ENCODE peak calls at places on chromosomes 13 and 19, in five cellular contexts. P is tibial nerve, B is spleen, F is breast epithelium, Q is suprapubic skin. N is an unnamed sample.

GRCh38 chr13:94674609-94675348 is 37.6 kb downstream of the SOX21 start:
- DNase-seq in P (no peak), B (no peak), F (no peak), Q (no peak), N (no peak)

GRCh38 chr13:46181799-46182490 is at the start of gene LCP1:
- DNase-seq in P (no peak), B (peak; percentile 87), F (no peak), Q (no peak), N (no peak)

GRCh38 chr19:29587059-29587458 is 19.0 kb upstream of the POP4 start:
- DNase-seq in P (no peak), B (no peak), F (peak; percentile 15), Q (no peak), N (no peak)

GRCh38 chr19:30159636-30160035 is 212.5 kb upstream of the ZNF536 start:
- DNase-seq in P (no peak), B (no peak), F (no peak), Q (peak; percentile 47), N (no peak)

GRCh38 chr19:34667349-34668076 is 9.4 kb downstream of the SCGB2B2 start:
- DNase-seq in P (no peak), B (no peak), F (no peak), Q (no peak), N (no peak)

GRCh38 chr19:35692010-35692409 is 12.3 kb upstream of the ZBTB32 start:
- DNase-seq in P (no peak), B (no peak), F (no peak), Q (no peak), N (no peak)

GRCh38 chr19:892243-892996 is 567 bp downstream of the MED16 start:
- DNase-seq in P (no peak), B (no peak), F (no peak), Q (no peak), N (no peak)

GRCh38 chr19:41641879-41642485 is 15.1 kb upstream of the CEACAM4 start:
- DNase-seq in P (peak; percentile 30), B (no peak), F (no peak), Q (no peak), N (no peak)

GRCh38 chr13:113991191-113991669 is 17.4 kb upstream of the C13orf46 start:
- DNase-seq in P (no peak), B (peak; percentile 11), F (no peak), Q (peak; percentile 43), N (no peak)

GRCh38 chr13:49308104-49308875 is 60.6 kb downstream of the CDADC1 start:
- DNase-seq in P (peak; percentile 83), B (no peak), F (peak; percentile 68), Q (peak; percentile 90), N (peak; percentile 93)

GRCh38 chr13:37968555-37968954 is 99.0 kb upstream of the TRPC4 start:
- DNase-seq in P (no peak), B (no peak), F (no peak), Q (no peak), N (no peak)

GRCh38 chr13:77345150-77345780 is 18.4 kb upstream of the MYCBP2 start:
- DNase-seq in P (no peak), B (no peak), F (no peak), Q (no peak), N (no peak)

GRCh38 chr19:1080360-1081161 is 13.6 kb downstream of the ARHGAP45 start:
- DNase-seq in P (no peak), B (peak; percentile 82), F (no peak), Q (no peak), N (no peak)

GRCh38 chr19:28656644-28657043 is 556.3 kb downstream of the UQCRFS1 start:
- DNase-seq in P (no peak), B (no peak), F (no peak), Q (no peak), N (no peak)

GRCh38 chr19:45581576-45581975 is 3.0 kb downstream of the OPA3 start:
- DNase-seq in P (no peak), B (no peak), F (no peak), Q (no peak), N (no peak)
- H3K4me3 ChIP-seq in P (no peak overlapping the region), B (no peak overlapping the region), F (no peak overlapping the region), Q (no peak overlapping the region), N (no peak overlapping the region)

GRCh38 chr19:40247178-40247577 is 20.7 kb upstream of the CCNP start:
- DNase-seq in P (no peak), B (no peak), F (no peak), Q (no peak), N (no peak)
- TF ChIP-seq POLR2A in P (no peak), B (no peak), F (no peak), Q (no peak), N (no peak)

DNA sequence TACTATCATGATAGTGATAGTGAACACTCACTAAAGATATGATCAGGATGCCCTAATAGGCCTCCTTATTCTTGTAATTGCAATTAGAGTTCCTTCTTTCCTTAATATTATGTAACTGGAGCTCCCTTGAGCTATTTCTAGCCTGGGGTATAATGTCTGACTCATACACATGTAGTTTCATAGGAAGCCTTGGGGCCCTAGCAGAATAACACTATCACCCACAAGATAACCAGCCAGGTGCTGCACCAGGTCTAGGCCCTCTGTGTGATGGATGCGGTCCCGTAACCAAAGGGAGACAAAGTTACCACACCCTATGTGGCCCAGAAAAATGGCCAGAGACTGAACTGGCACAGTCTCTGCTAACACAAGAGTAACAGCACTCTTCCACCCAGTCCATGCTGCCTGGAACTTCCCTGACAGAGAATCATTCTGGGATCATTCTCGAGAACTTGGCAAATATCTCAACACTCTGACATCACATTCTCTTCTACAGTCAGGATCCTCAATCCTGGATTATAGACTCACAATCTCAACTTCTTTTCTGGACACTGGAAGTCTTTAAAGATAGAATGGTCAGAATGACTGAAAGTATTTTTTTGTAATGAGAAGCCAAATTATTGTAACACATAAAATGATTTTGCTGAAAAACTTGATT is 32.6 kb upstream of the IGFL4 start:
- DNase-seq in P (no peak), B (no peak), F (no peak), Q (no peak), N (no peak)
- H3K27me3 ChIP-seq in P (peaks cover 2% of the 10 kb centered on the region), B (peaks cover 82% of the 10 kb centered on the region), F (peaks cover 10% of the 10 kb centered on the region), Q (peaks cover 64% of the 10 kb centered on the region), N (no peaks in the 10 kb centered on the region)

DNA sequence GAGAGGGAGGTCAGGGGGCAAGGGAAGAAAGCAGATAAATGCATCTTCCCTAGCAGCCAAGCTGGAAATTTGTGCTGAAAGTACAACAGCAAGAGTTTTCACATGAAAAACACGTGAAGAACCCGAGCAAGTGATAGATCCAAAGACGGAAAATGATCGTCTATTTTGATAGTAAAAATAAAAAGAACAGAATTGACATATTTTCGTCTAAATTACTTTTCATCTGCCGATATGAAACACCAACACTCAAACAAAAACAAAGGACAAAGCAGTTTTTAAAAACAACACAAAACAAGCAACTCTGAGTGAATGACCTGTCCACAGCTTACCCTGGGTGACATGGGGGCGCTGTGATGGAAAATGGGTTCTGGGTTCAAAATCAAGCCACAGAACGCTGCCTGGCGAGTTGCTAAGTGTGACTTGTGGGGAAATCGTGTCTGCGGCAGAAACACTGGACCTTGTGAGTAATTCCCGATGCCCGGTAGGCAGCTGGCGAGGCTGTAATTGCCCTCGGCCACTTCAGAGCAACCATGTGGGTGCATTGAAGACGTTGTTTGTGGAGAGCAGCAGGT is 7.3 kb downstream of the SOX1 start:
- DNase-seq in P (no peak), B (no peak), F (no peak), Q (no peak), N (no peak)
- H3K4me3 ChIP-seq in P (no peak overlapping the region), B (no peak overlapping the region), F (no peak overlapping the region), Q (no peak overlapping the region), N (no peak overlapping the region)

DNA sequence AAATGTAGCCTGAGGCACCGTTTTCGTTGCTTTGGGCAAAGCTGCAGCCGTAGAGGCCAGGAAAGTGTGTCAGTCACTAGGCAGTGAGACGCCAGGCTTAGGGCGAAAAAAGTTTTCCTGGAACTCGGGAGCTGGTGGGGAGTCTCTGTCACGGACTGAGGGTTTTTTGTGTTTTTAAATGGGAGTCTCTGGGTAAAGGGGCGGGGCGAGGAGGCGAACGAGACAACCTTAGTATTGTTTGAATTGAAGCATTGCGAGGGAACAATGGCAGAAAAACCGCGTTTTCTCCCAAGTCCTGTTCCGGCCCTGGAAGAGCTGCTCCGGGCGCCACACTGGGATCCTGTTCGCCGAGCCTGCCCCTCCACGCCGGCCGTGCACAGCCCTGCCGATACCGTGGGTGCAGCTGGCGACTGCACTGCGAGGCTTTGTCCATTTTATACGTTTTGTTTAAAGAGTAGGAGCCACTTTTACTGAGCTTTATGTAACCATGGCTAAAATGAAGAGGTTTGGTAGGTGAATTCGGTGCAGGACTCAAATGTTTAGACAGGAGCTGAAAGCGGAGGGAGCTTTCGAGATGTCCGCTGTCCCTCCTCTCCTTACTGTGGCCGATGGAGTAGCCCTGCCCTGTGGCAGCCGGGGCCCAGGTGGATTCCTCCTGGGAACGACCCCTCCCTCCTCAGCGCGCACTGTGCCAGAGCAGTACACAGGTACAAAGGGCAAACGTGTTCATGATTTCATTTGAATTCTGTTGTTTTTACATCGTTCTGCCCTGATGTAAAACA is 1.5 kb downstream of the COL4A2 start:
- DNase-seq in P (no peak), B (no peak), F (no peak), Q (peak; percentile 72), N (peak; percentile 44)
- TF ChIP-seq POLR2A in P (peak; percentile 25), B (no peak), F (no peak), Q (no peak), N (no peak)

GRCh38 chr19:14972676-14973075 is 7.0 kb downstream of the SLC1A6 start:
- DNase-seq in P (no peak), B (no peak), F (no peak), Q (no peak), N (no peak)
- H3K27me3 ChIP-seq in P (no peaks in the 10 kb centered on the region), B (peaks cover 21% of the 10 kb centered on the region), F (peaks cover 7% of the 10 kb centered on the region), Q (peaks cover 24% of the 10 kb centered on the region), N (no peaks in the 10 kb centered on the region)

GRCh38 chr19:48248081-48248833 is 7.5 kb downstream of the CARD8 start:
- DNase-seq in P (no peak), B (no peak), F (no peak), Q (no peak), N (no peak)

GRCh38 chr19:48250290-48251025 is 5.3 kb downstream of the CARD8 start:
- DNase-seq in P (no peak), B (no peak), F (no peak), Q (no peak), N (no peak)

GRCh38 chr19:48247212-48247611 is 8.5 kb downstream of the CARD8 start:
- DNase-seq in P (no peak), B (no peak), F (no peak), Q (no peak), N (no peak)

GRCh38 chr19:48252625-48253024 is 3.1 kb downstream of the CARD8 start:
- DNase-seq in P (no peak), B (no peak), F (no peak), Q (no peak), N (no peak)

GRCh38 chr19:48249502-48250014 is 6.2 kb downstream of the CARD8 start:
- DNase-seq in P (no peak), B (peak; percentile 91), F (no peak), Q (no peak), N (peak; percentile 49)
- H3K4me3 ChIP-seq in P (peak overlapping the region; percentile 40), B (peak overlapping the region; percentile 61), F (peak overlapping the region; percentile 37), Q (peak overlapping the region; percentile 39), N (peak overlapping the region; percentile 15)

DNA sequence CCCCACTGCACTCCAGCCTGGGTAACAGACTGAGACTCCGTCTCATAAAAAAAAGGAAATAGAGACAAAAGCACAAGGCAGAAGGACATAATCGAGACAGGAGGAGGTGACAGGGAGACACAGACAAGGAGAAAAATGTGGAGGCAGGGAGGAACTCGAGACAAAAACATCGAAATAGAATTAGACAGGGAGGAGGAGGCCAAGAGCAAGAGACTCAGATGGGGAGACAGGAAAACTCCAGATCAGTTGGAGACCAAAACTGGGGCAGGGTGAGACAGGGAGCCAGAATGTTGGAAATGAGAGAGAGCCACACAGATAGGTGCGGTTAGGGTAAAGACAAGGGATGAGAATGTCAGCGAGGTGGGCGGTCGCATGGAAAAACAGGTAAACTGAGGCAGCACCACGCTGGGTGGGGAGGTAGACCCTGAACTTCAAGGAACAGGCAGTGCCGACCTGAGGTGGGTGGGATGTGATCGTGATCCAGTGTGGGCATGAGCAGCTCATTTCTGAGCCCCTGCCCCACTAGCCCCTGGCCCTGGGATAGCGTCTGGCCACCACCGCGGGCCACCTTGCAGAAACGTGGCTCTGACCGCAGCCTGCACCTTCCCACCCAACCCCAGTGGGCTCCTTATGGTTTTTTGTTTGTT is 15.2 kb downstream of the CYTH2 start:
- DNase-seq in P (no peak), B (no peak), F (no peak), Q (no peak), N (no peak)
- TF ChIP-seq POLR2A in P (no peak), B (no peak), F (no peak), Q (no peak), N (no peak)